ENCODE peak calls at places on chromosomes 3 and 15, in four cellular contexts. D is tibial artery, E is psoas muscle, F is GM23338. T is an unnamed sample.

GRCh38 chr15:60633426-60633968 is 154.6 kb upstream of the ICE2 start:
- DNase-seq in E (no peak), D (no peak), F (no peak), T (no peak)

GRCh38 chr15:22963546-22964125 is 16.5 kb downstream of the CYFIP1 start:
- DNase-seq in F (no peak), E (no peak), D (no peak), T (no peak)

GRCh38 chr3:193816656-193817311 is 223.8 kb downstream of the OPA1 start:
- DNase-seq in F (peak), E (peak), D (peak), T (peak)

GRCh38 chr3:177463863-177464262 is 266.6 kb upstream of the TBL1XR1 start:
- DNase-seq in E (no peak), F (peak), D (no peak), T (no peak)

GRCh38 chr15:40010681-40011080 is 28.3 kb downstream of the SRP14 start:
- DNase-seq in D (no peak), F (no peak), E (peak), T (no peak)

GRCh38 chr3:169668957-169669681 is 5.6 kb upstream of the MECOM start:
- DNase-seq in F (peak), D (peak), E (peak), T (no peak)

GRCh38 chr3:61008168-61008737 is 243.0 kb downstream of the FHIT start:
- DNase-seq in D (no peak), E (no peak), F (no peak), T (no peak)

GRCh38 chr3:9916734-9917680 is at the start of gene IL17RC:
- DNase-seq in D (peak), F (peak), E (peak), T (peak)

GRCh38 chr3:134620476-134621115 is 30.2 kb downstream of the KY start:
- DNase-seq in E (no peak), D (no peak), F (no peak), T (peak)

GRCh38 chr3:16550676-16551341 is 37.3 kb upstream of the RFTN1 start:
- DNase-seq in F (peak), E (peak), D (peak), T (no peak)

GRCh38 chr15:51172190-51172589 is 77.5 kb upstream of the TNFAIP8L3 start:
- DNase-seq in E (no peak), F (no peak), D (no peak), T (no peak)

GRCh38 chr3:48919215-48920138 is 835 bp downstream of the ARIH2 start:
- DNase-seq in F (peak), D (peak), E (no peak), T (no peak)

GRCh38 chr3:24349367-24350019 is 145.2 kb downstream of the THRB start:
- DNase-seq in D (no peak), F (no peak), E (no peak), T (no peak)

GRCh38 chr15:44075535-44075934 is 119.5 kb downstream of the FRMD5 start:
- DNase-seq in E (no peak), F (no peak), D (no peak), T (no peak)

GRCh38 chr3:2765002-2765579 is 345.1 kb downstream of the IL5RA start:
- DNase-seq in E (no peak), D (no peak), F (peak), T (no peak)

GRCh38 chr15:72334842-72335241 is 14.9 kb upstream of the CELF6 start:
- DNase-seq in D (no peak), F (no peak), E (no peak), T (no peak)

GRCh38 chr3:120436523-120437050 is 14.2 kb downstream of the FSTL1 start:
- DNase-seq in D (no peak), F (peak), E (no peak), T (peak)

GRCh38 chr3:134059680-134060560 is 30.2 kb upstream of the SLCO2A1 start:
- DNase-seq in D (peak), E (no peak), F (no peak), T (peak)

GRCh38 chr15:95894407-95894956 is 436.0 kb upstream of the NR2F2 start:
- DNase-seq in E (no peak), F (no peak), D (no peak), T (no peak)

GRCh38 chr3:186633481-186633880 is 6.7 kb upstream of the FETUB start:
- DNase-seq in D (no peak), F (no peak), E (no peak), T (no peak)

GRCh38 chr15:84826369-84826823 is 9.2 kb downstream of the ALPK3 start:
- DNase-seq in E (peak), F (peak), D (peak), T (no peak)

GRCh38 chr15:48097264-48097663 is 23.5 kb upstream of the SLC24A5 start:
- DNase-seq in F (no peak), E (no peak), D (no peak), T (no peak)

GRCh38 chr3:112143251-112143650 is 10.2 kb upstream of the GCSAM start:
- DNase-seq in D (no peak), E (no peak), F (no peak), T (no peak)

GRCh38 chr3:126108689-126109075 is 24.8 kb upstream of the SLC41A3 start:
- DNase-seq in F (no peak), D (no peak), E (no peak), T (peak)

GRCh38 chr15:40087991-40088928 is 20.4 kb downstream of the BMF start:
- DNase-seq in E (peak), D (no peak), F (no peak), T (peak)

GRCh38 chr3:171967137-171967783 is 72.1 kb upstream of the FNDC3B start:
- DNase-seq in E (no peak), F (no peak), D (no peak), T (no peak)

GRCh38 chr15:52789008-52789600 is 1.0 kb downstream of the ONECUT1 start:
- DNase-seq in F (no peak), E (no peak), D (no peak), T (no peak)

GRCh38 chr15:40046721-40047412 is 7.9 kb upstream of the SRP14 start:
- DNase-seq in F (no peak), D (no peak), E (no peak), T (peak)

GRCh38 chr3:56980798-56981390 is 79.6 kb upstream of the SPATA12 start:
- DNase-seq in E (peak), D (peak), F (no peak), T (peak)

GRCh38 chr15:59335197-59335786 is 37.4 kb downstream of the MYO1E start:
- DNase-seq in E (no peak), D (no peak), F (no peak), T (no peak)

GRCh38 chr15:66873856-66874255 is 171.8 kb downstream of the SMAD6 start:
- DNase-seq in E (no peak), D (no peak), F (peak), T (peak)

GRCh38 chr3:150775001-150775599 is 12.1 kb upstream of the SIAH2 start:
- DNase-seq in E (no peak), F (no peak), D (no peak), T (no peak)

GRCh38 chr15:64865126-64865997 is 23.6 kb downstream of the PLEKHO2 start:
- DNase-seq in D (no peak), E (no peak), F (no peak), T (no peak)

GRCh38 chr3:37906734-37907282 is 45.1 kb downstream of the CTDSPL start:
- DNase-seq in E (no peak), F (no peak), D (no peak), T (no peak)

GRCh38 chr3:37907371-37907770 is 45.7 kb downstream of the CTDSPL start:
- DNase-seq in E (no peak), D (no peak), F (no peak), T (no peak)

GRCh38 chr3:37910666-37911400 is 49.2 kb downstream of the CTDSPL start:
- DNase-seq in F (no peak), D (no peak), E (no peak), T (no peak)

GRCh38 chr3:37907906-37908305 is 46.2 kb downstream of the CTDSPL start:
- DNase-seq in D (no peak), E (no peak), F (no peak), T (no peak)

GRCh38 chr3:37909067-37909911 is 47.6 kb downstream of the CTDSPL start:
- DNase-seq in F (no peak), D (no peak), E (no peak), T (no peak)
- H3K27ac ChIP-seq in F (no peak), D (no peak), E (no peak), T (no peak)

GRCh38 chr3:41295740-41296139 is 96.4 kb downstream of the CTNNB1 start:
- DNase-seq in D (no peak), F (no peak), E (no peak), T (no peak)
- H3K27ac ChIP-seq in D (no peak), F (no peak), E (no peak), T (no peak)

GRCh38 chr15:41942886-41943285 is 29.5 kb downstream of the EHD4 start:
- DNase-seq in E (no peak), D (no peak), F (no peak), T (no peak)

GRCh38 chr15:41943543-41944312 is 28.6 kb downstream of the EHD4 start:
- DNase-seq in D (no peak), F (no peak), E (no peak), T (no peak)

GRCh38 chr15:41940441-41940857 is 31.9 kb downstream of the EHD4 start:
- DNase-seq in E (peak), D (no peak), F (no peak), T (no peak)

GRCh38 chr15:41939986-41940385 is 32.4 kb downstream of the EHD4 start:
- DNase-seq in F (no peak), D (no peak), E (no peak), T (no peak)

GRCh38 chr15:41941644-41942415 is 30.5 kb downstream of the EHD4 start:
- DNase-seq in D (no peak), E (no peak), F (peak), T (peak)
- H3K27ac ChIP-seq in D (no peak), E (no peak), F (no peak), T (no peak)

GRCh38 chr3:13065727-13066126 is 7.5 kb downstream of the IQSEC1 start:
- DNase-seq in E (no peak), F (no peak), D (no peak), T (no peak)
- H3K27ac ChIP-seq in E (no peak), F (no peak), D (no peak), T (no peak)

DNA sequence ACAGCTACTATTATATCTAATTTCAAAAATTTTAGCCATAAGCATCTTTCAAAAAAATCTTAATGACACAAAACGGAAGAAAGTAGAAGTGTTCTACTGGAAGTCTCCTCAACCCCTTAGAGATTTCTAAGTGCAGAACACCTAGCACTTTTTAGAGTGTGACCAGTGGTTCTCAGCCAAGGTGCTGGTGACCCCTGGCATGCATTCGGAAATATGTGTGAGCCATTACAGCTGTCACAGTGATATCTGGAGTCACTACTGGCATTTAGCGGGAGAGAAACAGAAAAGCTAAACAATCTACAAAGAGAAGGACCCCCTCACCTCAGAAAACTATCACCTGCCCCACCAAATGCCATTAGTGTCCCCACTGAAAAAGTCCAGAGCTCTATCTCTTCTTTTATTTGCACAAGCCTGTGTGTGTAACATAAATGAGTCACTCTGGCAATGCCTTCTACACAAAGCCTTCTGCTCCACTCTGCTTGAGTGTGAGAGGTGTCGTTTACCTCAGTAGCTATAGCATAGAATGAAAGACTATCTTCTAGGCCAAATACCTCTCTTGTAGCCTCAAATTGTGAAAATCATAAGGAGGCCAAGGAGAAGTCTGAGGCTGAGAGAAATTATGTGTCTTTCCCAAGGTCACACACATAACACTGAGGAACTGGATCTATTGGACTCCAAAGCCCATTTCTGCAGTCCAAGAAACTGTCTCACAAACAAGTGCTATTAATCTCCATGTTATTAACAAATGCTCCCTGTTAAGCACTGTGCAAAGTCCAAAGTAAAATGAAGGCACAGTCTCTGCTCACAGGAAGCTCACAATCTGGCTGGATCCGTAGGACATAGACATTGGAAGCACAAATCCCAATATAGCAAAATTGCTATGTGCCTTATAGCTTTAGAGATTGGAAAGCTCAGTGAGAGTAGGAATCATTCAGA is 28.5 kb upstream of the KCNMB2 start:
- DNase-seq in E (no peak), D (no peak), F (no peak), T (no peak)
- H3K27ac ChIP-seq in E (no peak), D (no peak), F (no peak), T (no peak)